ENCODE peak calls at places on chromosomes 7 and 10, in eight cellular contexts. One of them, this sample, is unnamed. For H3K4me1, the result is how much of the 10 kb centered on the place peaks cover.

GRCh38 chr10:102234866-102235597 is 6.3 kb downstream of the PITX3 start:
- DNase-seq in neural progenitor cell: no peak
- DNase-seq in cardiac muscle cell: no peak
- DNase-seq in heart left ventricle: no peak
- DNase-seq in effector memory CD4-positive, alpha-beta T cell: no peak
- DNase-seq in GM12878: no peak
- DNase-seq in H9: no peak
- DNase-seq in kidney: no peak
- DNase-seq in this sample: no peak

GRCh38 chr10:69503896-69504265 is 52.6 kb downstream of the TSPAN15 start:
- DNase-seq in effector memory CD4-positive, alpha-beta T cell: no peak
- DNase-seq in H9: no peak
- DNase-seq in GM12878: no peak
- DNase-seq in kidney: no peak
- DNase-seq in neural progenitor cell: no peak
- DNase-seq in cardiac muscle cell: no peak
- DNase-seq in heart left ventricle: no peak
- DNase-seq in this sample: no peak

GRCh38 chr7:31648288-31648687 is 38.7 kb upstream of the PPP1R17 start:
- DNase-seq in cardiac muscle cell: peak
- DNase-seq in effector memory CD4-positive, alpha-beta T cell: no peak
- DNase-seq in neural progenitor cell: peak
- DNase-seq in kidney: no peak
- DNase-seq in heart left ventricle: no peak
- DNase-seq in H9: no peak
- DNase-seq in GM12878: no peak
- DNase-seq in this sample: no peak

GRCh38 chr7:47284691-47285246 is 297.1 kb downstream of the TNS3 start:
- DNase-seq in neural progenitor cell: no peak
- DNase-seq in GM12878: no peak
- DNase-seq in heart left ventricle: no peak
- DNase-seq in cardiac muscle cell: no peak
- DNase-seq in effector memory CD4-positive, alpha-beta T cell: no peak
- DNase-seq in kidney: no peak
- DNase-seq in H9: no peak
- DNase-seq in this sample: no peak

GRCh38 chr7:111103678-111104274 is 12.8 kb downstream of the LRRN3 start:
- DNase-seq in neural progenitor cell: no peak
- DNase-seq in H9: no peak
- DNase-seq in GM12878: no peak
- DNase-seq in cardiac muscle cell: no peak
- DNase-seq in effector memory CD4-positive, alpha-beta T cell: no peak
- DNase-seq in heart left ventricle: no peak
- DNase-seq in kidney: no peak
- DNase-seq in this sample: no peak

GRCh38 chr7:101479217-101479616 is 116.5 kb downstream of the COL26A1 start:
- DNase-seq in neural progenitor cell: no peak
- DNase-seq in effector memory CD4-positive, alpha-beta T cell: no peak
- DNase-seq in cardiac muscle cell: no peak
- DNase-seq in H9: no peak
- DNase-seq in GM12878: no peak
- DNase-seq in heart left ventricle: no peak
- DNase-seq in kidney: no peak
- DNase-seq in this sample: no peak

GRCh38 chr10:28883741-28884443 is 206.6 kb downstream of the BAMBI start:
- DNase-seq in cardiac muscle cell: no peak
- DNase-seq in heart left ventricle: no peak
- DNase-seq in GM12878: no peak
- DNase-seq in kidney: no peak
- DNase-seq in H9: no peak
- DNase-seq in neural progenitor cell: no peak
- DNase-seq in effector memory CD4-positive, alpha-beta T cell: no peak
- DNase-seq in this sample: no peak

GRCh38 chr10:25083546-25084111 is 67.2 kb downstream of the THNSL1 start:
- DNase-seq in effector memory CD4-positive, alpha-beta T cell: no peak
- DNase-seq in kidney: no peak
- DNase-seq in cardiac muscle cell: no peak
- DNase-seq in heart left ventricle: no peak
- DNase-seq in H9: no peak
- DNase-seq in neural progenitor cell: no peak
- DNase-seq in GM12878: no peak
- DNase-seq in this sample: no peak

GRCh38 chr10:5071411-5072198 is 22.6 kb upstream of the AKR1C3 start:
- DNase-seq in heart left ventricle: no peak
- DNase-seq in kidney: peak
- DNase-seq in H9: peak
- DNase-seq in GM12878: no peak
- DNase-seq in cardiac muscle cell: peak
- DNase-seq in neural progenitor cell: peak
- DNase-seq in effector memory CD4-positive, alpha-beta T cell: no peak
- DNase-seq in this sample: no peak

GRCh38 chr7:130903358-130903974 is 169.5 kb upstream of the KLF14 start:
- DNase-seq in effector memory CD4-positive, alpha-beta T cell: no peak
- DNase-seq in kidney: no peak
- DNase-seq in cardiac muscle cell: no peak
- DNase-seq in neural progenitor cell: no peak
- DNase-seq in heart left ventricle: no peak
- DNase-seq in GM12878: no peak
- DNase-seq in H9: no peak
- DNase-seq in this sample: no peak
- H3K4me1 ChIP-seq in effector memory CD4-positive, alpha-beta T cell: under half
- H3K4me1 ChIP-seq in kidney: under half
- H3K4me1 ChIP-seq in cardiac muscle cell: under half
- H3K4me1 ChIP-seq in neural progenitor cell: under half
- H3K4me1 ChIP-seq in heart left ventricle: half or more
- H3K4me1 ChIP-seq in GM12878: under half
- H3K4me1 ChIP-seq in H9: under half
- H3K4me1 ChIP-seq in this sample: under half

GRCh38 chr7:74084722-74085578 is 1.3 kb downstream of the LIMK1 start:
- DNase-seq in heart left ventricle: no peak
- DNase-seq in neural progenitor cell: no peak
- DNase-seq in GM12878: no peak
- DNase-seq in H9: peak
- DNase-seq in cardiac muscle cell: no peak
- DNase-seq in effector memory CD4-positive, alpha-beta T cell: no peak
- DNase-seq in kidney: no peak
- DNase-seq in this sample: no peak

GRCh38 chr7:74087791-74088453 is 4.3 kb downstream of the LIMK1 start:
- DNase-seq in heart left ventricle: no peak
- DNase-seq in effector memory CD4-positive, alpha-beta T cell: no peak
- DNase-seq in GM12878: no peak
- DNase-seq in cardiac muscle cell: no peak
- DNase-seq in kidney: no peak
- DNase-seq in neural progenitor cell: no peak
- DNase-seq in H9: no peak
- DNase-seq in this sample: no peak

GRCh38 chr7:74082770-74083116 is 861 bp upstream of the LIMK1 start:
- DNase-seq in H9: no peak
- DNase-seq in heart left ventricle: peak
- DNase-seq in neural progenitor cell: no peak
- DNase-seq in kidney: no peak
- DNase-seq in cardiac muscle cell: no peak
- DNase-seq in effector memory CD4-positive, alpha-beta T cell: no peak
- DNase-seq in GM12878: no peak
- DNase-seq in this sample: no peak

GRCh38 chr7:74083117-74083876 is at the start of gene LIMK1:
- DNase-seq in neural progenitor cell: peak
- DNase-seq in H9: peak
- DNase-seq in cardiac muscle cell: peak
- DNase-seq in effector memory CD4-positive, alpha-beta T cell: peak
- DNase-seq in GM12878: no peak
- DNase-seq in kidney: peak
- DNase-seq in heart left ventricle: peak
- DNase-seq in this sample: peak

GRCh38 chr7:74083928-74084721 is 521 bp downstream of the LIMK1 start:
- DNase-seq in neural progenitor cell: no peak
- DNase-seq in H9: peak
- DNase-seq in GM12878: no peak
- DNase-seq in effector memory CD4-positive, alpha-beta T cell: no peak
- DNase-seq in heart left ventricle: peak
- DNase-seq in kidney: peak
- DNase-seq in cardiac muscle cell: peak
- DNase-seq in this sample: no peak
- H3K27ac ChIP-seq in neural progenitor cell: no peak
- H3K27ac ChIP-seq in H9: no peak
- H3K27ac ChIP-seq in GM12878: peak
- H3K27ac ChIP-seq in effector memory CD4-positive, alpha-beta T cell: peak
- H3K27ac ChIP-seq in heart left ventricle: peak
- H3K27ac ChIP-seq in kidney: no peak
- H3K27ac ChIP-seq in cardiac muscle cell: no peak
- H3K27ac ChIP-seq in this sample: peak

GRCh38 chr10:92027141-92027540 is 103.6 kb downstream of the BTAF1 start:
- DNase-seq in heart left ventricle: no peak
- DNase-seq in cardiac muscle cell: no peak
- DNase-seq in GM12878: no peak
- DNase-seq in effector memory CD4-positive, alpha-beta T cell: no peak
- DNase-seq in kidney: no peak
- DNase-seq in H9: no peak
- DNase-seq in neural progenitor cell: no peak
- DNase-seq in this sample: no peak

GRCh38 chr10:92031580-92031979 is 108.0 kb downstream of the BTAF1 start:
- DNase-seq in GM12878: no peak
- DNase-seq in effector memory CD4-positive, alpha-beta T cell: no peak
- DNase-seq in neural progenitor cell: no peak
- DNase-seq in cardiac muscle cell: no peak
- DNase-seq in H9: no peak
- DNase-seq in heart left ventricle: no peak
- DNase-seq in kidney: no peak
- DNase-seq in this sample: no peak
- H3K4me1 ChIP-seq in GM12878: under half
- H3K4me1 ChIP-seq in effector memory CD4-positive, alpha-beta T cell: under half
- H3K4me1 ChIP-seq in neural progenitor cell: under half
- H3K4me1 ChIP-seq in cardiac muscle cell: under half
- H3K4me1 ChIP-seq in H9: under half
- H3K4me1 ChIP-seq in heart left ventricle: under half
- H3K4me1 ChIP-seq in kidney: under half
- H3K4me1 ChIP-seq in this sample: under half

GRCh38 chr10:44992732-44993225 is 7.9 kb upstream of the ZNF22 start:
- DNase-seq in heart left ventricle: no peak
- DNase-seq in kidney: no peak
- DNase-seq in H9: no peak
- DNase-seq in neural progenitor cell: no peak
- DNase-seq in cardiac muscle cell: no peak
- DNase-seq in effector memory CD4-positive, alpha-beta T cell: no peak
- DNase-seq in GM12878: no peak
- DNase-seq in this sample: no peak

GRCh38 chr10:44995581-44995913 is 5.2 kb upstream of the ZNF22 start:
- DNase-seq in cardiac muscle cell: no peak
- DNase-seq in kidney: no peak
- DNase-seq in neural progenitor cell: no peak
- DNase-seq in GM12878: no peak
- DNase-seq in H9: no peak
- DNase-seq in heart left ventricle: no peak
- DNase-seq in effector memory CD4-positive, alpha-beta T cell: no peak
- DNase-seq in this sample: no peak

GRCh38 chr10:44993226-44993921 is 7.3 kb upstream of the ZNF22 start:
- DNase-seq in H9: no peak
- DNase-seq in heart left ventricle: no peak
- DNase-seq in neural progenitor cell: no peak
- DNase-seq in kidney: peak
- DNase-seq in GM12878: no peak
- DNase-seq in effector memory CD4-positive, alpha-beta T cell: no peak
- DNase-seq in cardiac muscle cell: no peak
- DNase-seq in this sample: peak

GRCh38 chr10:44994752-44995530 is 5.8 kb upstream of the ZNF22 start:
- DNase-seq in neural progenitor cell: no peak
- DNase-seq in effector memory CD4-positive, alpha-beta T cell: no peak
- DNase-seq in cardiac muscle cell: no peak
- DNase-seq in GM12878: no peak
- DNase-seq in H9: no peak
- DNase-seq in kidney: no peak
- DNase-seq in heart left ventricle: no peak
- DNase-seq in this sample: no peak

GRCh38 chr10:44993922-44994751 is 6.6 kb upstream of the ZNF22 start:
- DNase-seq in neural progenitor cell: no peak
- DNase-seq in H9: no peak
- DNase-seq in effector memory CD4-positive, alpha-beta T cell: no peak
- DNase-seq in cardiac muscle cell: no peak
- DNase-seq in heart left ventricle: no peak
- DNase-seq in kidney: no peak
- DNase-seq in GM12878: no peak
- DNase-seq in this sample: no peak
- H3K27ac ChIP-seq in neural progenitor cell: no peak
- H3K27ac ChIP-seq in H9: no peak
- H3K27ac ChIP-seq in effector memory CD4-positive, alpha-beta T cell: no peak
- H3K27ac ChIP-seq in cardiac muscle cell: no peak
- H3K27ac ChIP-seq in heart left ventricle: peak
- H3K27ac ChIP-seq in kidney: no peak
- H3K27ac ChIP-seq in GM12878: no peak
- H3K27ac ChIP-seq in this sample: no peak

GRCh38 chr10:78619244-78619851 is 449.4 kb upstream of the ZMIZ1 start:
- DNase-seq in neural progenitor cell: no peak
- DNase-seq in cardiac muscle cell: no peak
- DNase-seq in GM12878: no peak
- DNase-seq in kidney: no peak
- DNase-seq in heart left ventricle: no peak
- DNase-seq in effector memory CD4-positive, alpha-beta T cell: no peak
- DNase-seq in H9: no peak
- DNase-seq in this sample: no peak
- H3K4me1 ChIP-seq in neural progenitor cell: under half
- H3K4me1 ChIP-seq in cardiac muscle cell: under half
- H3K4me1 ChIP-seq in GM12878: under half
- H3K4me1 ChIP-seq in kidney: under half
- H3K4me1 ChIP-seq in heart left ventricle: under half
- H3K4me1 ChIP-seq in effector memory CD4-positive, alpha-beta T cell: under half
- H3K4me1 ChIP-seq in H9: under half
- H3K4me1 ChIP-seq in this sample: under half

GRCh38 chr10:122128357-122128756 is 139.4 kb downstream of the TACC2 start:
- DNase-seq in effector memory CD4-positive, alpha-beta T cell: no peak
- DNase-seq in kidney: no peak
- DNase-seq in neural progenitor cell: no peak
- DNase-seq in GM12878: no peak
- DNase-seq in H9: no peak
- DNase-seq in cardiac muscle cell: no peak
- DNase-seq in heart left ventricle: peak
- DNase-seq in this sample: no peak

GRCh38 chr10:122130474-122131110 is 140.5 kb upstream of the BTBD16 start:
- DNase-seq in cardiac muscle cell: no peak
- DNase-seq in GM12878: no peak
- DNase-seq in kidney: no peak
- DNase-seq in H9: no peak
- DNase-seq in neural progenitor cell: no peak
- DNase-seq in heart left ventricle: no peak
- DNase-seq in effector memory CD4-positive, alpha-beta T cell: no peak
- DNase-seq in this sample: no peak

GRCh38 chr10:122132882-122133634 is 138.0 kb upstream of the BTBD16 start:
- DNase-seq in GM12878: no peak
- DNase-seq in H9: no peak
- DNase-seq in heart left ventricle: no peak
- DNase-seq in kidney: peak
- DNase-seq in effector memory CD4-positive, alpha-beta T cell: no peak
- DNase-seq in neural progenitor cell: no peak
- DNase-seq in cardiac muscle cell: no peak
- DNase-seq in this sample: no peak

GRCh38 chr10:122135251-122136025 is 135.7 kb upstream of the BTBD16 start:
- DNase-seq in H9: no peak
- DNase-seq in heart left ventricle: no peak
- DNase-seq in neural progenitor cell: no peak
- DNase-seq in cardiac muscle cell: no peak
- DNase-seq in kidney: peak
- DNase-seq in GM12878: no peak
- DNase-seq in effector memory CD4-positive, alpha-beta T cell: no peak
- DNase-seq in this sample: no peak

GRCh38 chr10:122132331-122132755 is 138.8 kb upstream of the BTBD16 start:
- DNase-seq in heart left ventricle: no peak
- DNase-seq in effector memory CD4-positive, alpha-beta T cell: no peak
- DNase-seq in neural progenitor cell: no peak
- DNase-seq in cardiac muscle cell: no peak
- DNase-seq in kidney: peak
- DNase-seq in GM12878: no peak
- DNase-seq in H9: peak
- DNase-seq in this sample: no peak
- H3K27ac ChIP-seq in heart left ventricle: peak
- H3K27ac ChIP-seq in effector memory CD4-positive, alpha-beta T cell: no peak
- H3K27ac ChIP-seq in neural progenitor cell: no peak
- H3K27ac ChIP-seq in cardiac muscle cell: peak
- H3K27ac ChIP-seq in kidney: peak
- H3K27ac ChIP-seq in GM12878: no peak
- H3K27ac ChIP-seq in H9: no peak
- H3K27ac ChIP-seq in this sample: no peak

This sample was measured in naive thymus-derived CD4-positive, alpha-beta T cell.